ENCODE peak calls at places on chromosomes 6 and 20, in six cellular contexts. One of them, this sample, is unnamed.

GRCh38 chr20:15191082-15191723 is 853.8 kb upstream of the FLRT3 start:
- DNase-seq in ovary: no peak
- DNase-seq in left lung: no peak
- DNase-seq in HFF-Myc: no peak
- DNase-seq in cardiac fibroblast: no peak
- DNase-seq in astrocyte of the spinal cord: no peak
- DNase-seq in this sample: no peak

GRCh38 chr6:146200136-146200708 is 171.4 kb downstream of the GRM1 start:
- DNase-seq in ovary: no peak
- DNase-seq in left lung: no peak
- DNase-seq in HFF-Myc: no peak
- DNase-seq in cardiac fibroblast: no peak
- DNase-seq in astrocyte of the spinal cord: peak
- DNase-seq in this sample: no peak

GRCh38 chr6:169328112-169328801 is 74.6 kb upstream of the THBS2 start:
- DNase-seq in ovary: peak
- DNase-seq in left lung: no peak
- DNase-seq in HFF-Myc: no peak
- DNase-seq in cardiac fibroblast: peak
- DNase-seq in astrocyte of the spinal cord: peak
- DNase-seq in this sample: no peak

GRCh38 chr20:10263385-10264165 is 44.9 kb downstream of the SNAP25 start:
- DNase-seq in ovary: no peak
- DNase-seq in left lung: no peak
- DNase-seq in HFF-Myc: no peak
- DNase-seq in cardiac fibroblast: peak
- DNase-seq in astrocyte of the spinal cord: peak
- DNase-seq in this sample: no peak

GRCh38 chr6:77461796-77462195 is 1.5 kb downstream of the HTR1B start:
- DNase-seq in ovary: no peak
- DNase-seq in left lung: no peak
- DNase-seq in HFF-Myc: no peak
- DNase-seq in cardiac fibroblast: no peak
- DNase-seq in astrocyte of the spinal cord: no peak
- DNase-seq in this sample: no peak

GRCh38 chr20:56631990-56632327 is 2.9 kb downstream of the TFAP2C start:
- DNase-seq in ovary: no peak
- DNase-seq in left lung: no peak
- DNase-seq in HFF-Myc: no peak
- DNase-seq in cardiac fibroblast: no peak
- DNase-seq in astrocyte of the spinal cord: no peak
- DNase-seq in this sample: no peak

GRCh38 chr6:102907181-102907580 is 1513.7 kb downstream of the GRIK2 start:
- DNase-seq in ovary: no peak
- DNase-seq in left lung: no peak
- DNase-seq in HFF-Myc: no peak
- DNase-seq in cardiac fibroblast: no peak
- DNase-seq in astrocyte of the spinal cord: no peak
- DNase-seq in this sample: no peak

GRCh38 chr20:47785900-47786762 is 850 bp upstream of the SULF2 start:
- DNase-seq in ovary: peak
- DNase-seq in left lung: peak
- DNase-seq in HFF-Myc: no peak
- DNase-seq in cardiac fibroblast: peak
- DNase-seq in astrocyte of the spinal cord: peak
- DNase-seq in this sample: no peak

GRCh38 chr6:51289041-51289440 is 470.4 kb downstream of the TFAP2B start:
- DNase-seq in ovary: no peak
- DNase-seq in left lung: no peak
- DNase-seq in HFF-Myc: no peak
- DNase-seq in cardiac fibroblast: no peak
- DNase-seq in astrocyte of the spinal cord: peak
- DNase-seq in this sample: no peak

GRCh38 chr20:38298768-38299288 is 5.1 kb upstream of the BPI start:
- DNase-seq in ovary: peak
- DNase-seq in left lung: peak
- DNase-seq in HFF-Myc: no peak
- DNase-seq in cardiac fibroblast: peak
- DNase-seq in astrocyte of the spinal cord: peak
- DNase-seq in this sample: no peak

GRCh38 chr20:50366270-50367103 is 143.7 kb upstream of the PTPN1 start:
- DNase-seq in ovary: peak
- DNase-seq in left lung: no peak
- DNase-seq in HFF-Myc: no peak
- DNase-seq in cardiac fibroblast: peak
- DNase-seq in astrocyte of the spinal cord: peak
- DNase-seq in this sample: no peak

GRCh38 chr6:151063339-151063738 is 176.4 kb upstream of the AKAP12 start:
- DNase-seq in ovary: no peak
- DNase-seq in left lung: no peak
- DNase-seq in HFF-Myc: no peak
- DNase-seq in cardiac fibroblast: peak
- DNase-seq in astrocyte of the spinal cord: peak
- DNase-seq in this sample: no peak

GRCh38 chr20:58340151-58340550 is 30.6 kb downstream of the RAB22A start:
- DNase-seq in ovary: no peak
- DNase-seq in left lung: no peak
- DNase-seq in HFF-Myc: no peak
- DNase-seq in cardiac fibroblast: no peak
- DNase-seq in astrocyte of the spinal cord: no peak
- DNase-seq in this sample: no peak

GRCh38 chr6:156182356-156182755 is 594.8 kb upstream of the ARID1B start:
- DNase-seq in ovary: no peak
- DNase-seq in left lung: no peak
- DNase-seq in HFF-Myc: no peak
- DNase-seq in cardiac fibroblast: no peak
- DNase-seq in astrocyte of the spinal cord: no peak
- DNase-seq in this sample: no peak

GRCh38 chr20:25579081-25579770 is 6.1 kb downstream of the NINL start:
- DNase-seq in ovary: no peak
- DNase-seq in left lung: no peak
- DNase-seq in HFF-Myc: no peak
- DNase-seq in cardiac fibroblast: no peak
- DNase-seq in astrocyte of the spinal cord: peak
- DNase-seq in this sample: no peak

GRCh38 chr20:57342829-57343228 is 8.2 kb upstream of the RAE1 start:
- DNase-seq in ovary: no peak
- DNase-seq in left lung: no peak
- DNase-seq in HFF-Myc: no peak
- DNase-seq in cardiac fibroblast: peak
- DNase-seq in astrocyte of the spinal cord: no peak
- DNase-seq in this sample: no peak

GRCh38 chr20:49603209-49603627 is 35.3 kb upstream of the PTGIS start:
- DNase-seq in ovary: peak
- DNase-seq in left lung: no peak
- DNase-seq in HFF-Myc: no peak
- DNase-seq in cardiac fibroblast: peak
- DNase-seq in astrocyte of the spinal cord: peak
- DNase-seq in this sample: no peak

GRCh38 chr6:21593927-21594421 is 423 bp downstream of the SOX4 start:
- DNase-seq in ovary: peak
- DNase-seq in left lung: no peak
- DNase-seq in HFF-Myc: no peak
- DNase-seq in cardiac fibroblast: peak
- DNase-seq in astrocyte of the spinal cord: peak
- DNase-seq in this sample: no peak

GRCh38 chr6:44261581-44261980 is 3.8 kb downstream of the NFKBIE start:
- DNase-seq in ovary: no peak
- DNase-seq in left lung: no peak
- DNase-seq in HFF-Myc: no peak
- DNase-seq in cardiac fibroblast: no peak
- DNase-seq in astrocyte of the spinal cord: no peak
- DNase-seq in this sample: no peak

GRCh38 chr6:42066156-42066555 is 15.8 kb downstream of the TAF8 start:
- DNase-seq in ovary: no peak
- DNase-seq in left lung: no peak
- DNase-seq in HFF-Myc: no peak
- DNase-seq in cardiac fibroblast: no peak
- DNase-seq in astrocyte of the spinal cord: no peak
- DNase-seq in this sample: no peak

GRCh38 chr6:42296614-42297013 is 79.0 kb upstream of the MRPS10 start:
- DNase-seq in ovary: no peak
- DNase-seq in left lung: no peak
- DNase-seq in HFF-Myc: no peak
- DNase-seq in cardiac fibroblast: no peak
- DNase-seq in astrocyte of the spinal cord: no peak
- DNase-seq in this sample: no peak

GRCh38 chr20:10185741-10186558 is 32.7 kb upstream of the SNAP25 start:
- DNase-seq in ovary: no peak
- DNase-seq in left lung: no peak
- DNase-seq in HFF-Myc: no peak
- DNase-seq in cardiac fibroblast: peak
- DNase-seq in astrocyte of the spinal cord: no peak
- DNase-seq in this sample: no peak

GRCh38 chr6:158817298-158818007 is 1.7 kb downstream of the EZR start:
- DNase-seq in ovary: peak
- DNase-seq in left lung: peak
- DNase-seq in HFF-Myc: no peak
- DNase-seq in cardiac fibroblast: no peak
- DNase-seq in astrocyte of the spinal cord: peak
- DNase-seq in this sample: no peak

GRCh38 chr20:30484009-30484748 is 773.3 kb upstream of the DEFB115 start:
- DNase-seq in ovary: no peak
- DNase-seq in left lung: no peak
- DNase-seq in HFF-Myc: no peak
- DNase-seq in cardiac fibroblast: no peak
- DNase-seq in astrocyte of the spinal cord: no peak
- DNase-seq in this sample: no peak

GRCh38 chr6:44386929-44387345 is 569 bp upstream of the CDC5L start:
- DNase-seq in ovary: peak
- DNase-seq in left lung: no peak
- DNase-seq in HFF-Myc: no peak
- DNase-seq in cardiac fibroblast: no peak
- DNase-seq in astrocyte of the spinal cord: no peak
- DNase-seq in this sample: no peak

GRCh38 chr6:161414180-161414579 is 140.3 kb upstream of the AGPAT4 start:
- DNase-seq in ovary: no peak
- DNase-seq in left lung: no peak
- DNase-seq in HFF-Myc: no peak
- DNase-seq in cardiac fibroblast: no peak
- DNase-seq in astrocyte of the spinal cord: no peak
- DNase-seq in this sample: no peak

GRCh38 chr20:31472395-31473330 is 2.3 kb downstream of the DEFB124 start:
- DNase-seq in ovary: peak
- DNase-seq in left lung: no peak
- DNase-seq in HFF-Myc: no peak
- DNase-seq in cardiac fibroblast: peak
- DNase-seq in astrocyte of the spinal cord: no peak
- DNase-seq in this sample: no peak

GRCh38 chr20:35077872-35078271 is 14.7 kb downstream of the TRPC4AP start:
- DNase-seq in ovary: no peak
- DNase-seq in left lung: no peak
- DNase-seq in HFF-Myc: no peak
- DNase-seq in cardiac fibroblast: no peak
- DNase-seq in astrocyte of the spinal cord: no peak
- DNase-seq in this sample: no peak

GRCh38 chr20:35079472-35080347 is 12.9 kb downstream of the TRPC4AP start:
- DNase-seq in ovary: no peak
- DNase-seq in left lung: no peak
- DNase-seq in HFF-Myc: no peak
- DNase-seq in cardiac fibroblast: no peak
- DNase-seq in astrocyte of the spinal cord: no peak
- DNase-seq in this sample: no peak

GRCh38 chr20:35077341-35077740 is 15.3 kb downstream of the TRPC4AP start:
- DNase-seq in ovary: no peak
- DNase-seq in left lung: no peak
- DNase-seq in HFF-Myc: no peak
- DNase-seq in cardiac fibroblast: no peak
- DNase-seq in astrocyte of the spinal cord: no peak
- DNase-seq in this sample: no peak
- H3K4me3 ChIP-seq in ovary: no peak
- H3K4me3 ChIP-seq in left lung: no peak
- H3K4me3 ChIP-seq in HFF-Myc: no peak
- H3K4me3 ChIP-seq in cardiac fibroblast: no peak
- H3K4me3 ChIP-seq in astrocyte of the spinal cord: no peak
- H3K4me3 ChIP-seq in this sample: no peak

DNA sequence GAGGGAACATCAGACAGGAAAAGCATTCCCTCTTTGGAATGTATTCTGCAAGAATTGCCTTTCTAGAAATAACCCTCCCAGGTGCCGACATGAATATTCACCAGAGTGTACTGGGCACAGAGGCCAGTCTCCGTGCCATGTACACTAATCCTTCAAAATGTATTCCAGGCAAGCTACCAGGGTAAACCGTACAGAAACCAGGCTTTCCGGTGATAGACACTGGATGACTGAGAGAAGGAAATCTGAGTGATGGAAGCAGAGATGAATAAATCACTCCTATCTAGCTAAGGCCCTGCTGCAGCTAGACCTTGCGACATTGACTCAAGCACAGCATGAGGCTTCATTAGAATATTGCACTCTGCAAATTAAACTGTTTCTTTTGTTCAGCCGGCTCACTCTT is 370.0 kb downstream of the BTBD9 start:
- DNase-seq in ovary: no peak
- DNase-seq in left lung: no peak
- DNase-seq in HFF-Myc: no peak
- DNase-seq in cardiac fibroblast: no peak
- DNase-seq in astrocyte of the spinal cord: no peak
- DNase-seq in this sample: no peak
- H3K4me3 ChIP-seq in ovary: no peak
- H3K4me3 ChIP-seq in left lung: no peak
- H3K4me3 ChIP-seq in HFF-Myc: no peak
- H3K4me3 ChIP-seq in cardiac fibroblast: no peak
- H3K4me3 ChIP-seq in astrocyte of the spinal cord: no peak
- H3K4me3 ChIP-seq in this sample: no peak

GRCh38 chr6:56424068-56424467 is 176.7 kb upstream of the COL21A1 start:
- DNase-seq in ovary: no peak
- DNase-seq in left lung: no peak
- DNase-seq in HFF-Myc: no peak
- DNase-seq in cardiac fibroblast: peak
- DNase-seq in astrocyte of the spinal cord: no peak
- DNase-seq in this sample: no peak
- H3K4me3 ChIP-seq in ovary: no peak
- H3K4me3 ChIP-seq in left lung: no peak
- H3K4me3 ChIP-seq in HFF-Myc: no peak
- H3K4me3 ChIP-seq in cardiac fibroblast: no peak
- H3K4me3 ChIP-seq in astrocyte of the spinal cord: no peak
- H3K4me3 ChIP-seq in this sample: no peak

DNA sequence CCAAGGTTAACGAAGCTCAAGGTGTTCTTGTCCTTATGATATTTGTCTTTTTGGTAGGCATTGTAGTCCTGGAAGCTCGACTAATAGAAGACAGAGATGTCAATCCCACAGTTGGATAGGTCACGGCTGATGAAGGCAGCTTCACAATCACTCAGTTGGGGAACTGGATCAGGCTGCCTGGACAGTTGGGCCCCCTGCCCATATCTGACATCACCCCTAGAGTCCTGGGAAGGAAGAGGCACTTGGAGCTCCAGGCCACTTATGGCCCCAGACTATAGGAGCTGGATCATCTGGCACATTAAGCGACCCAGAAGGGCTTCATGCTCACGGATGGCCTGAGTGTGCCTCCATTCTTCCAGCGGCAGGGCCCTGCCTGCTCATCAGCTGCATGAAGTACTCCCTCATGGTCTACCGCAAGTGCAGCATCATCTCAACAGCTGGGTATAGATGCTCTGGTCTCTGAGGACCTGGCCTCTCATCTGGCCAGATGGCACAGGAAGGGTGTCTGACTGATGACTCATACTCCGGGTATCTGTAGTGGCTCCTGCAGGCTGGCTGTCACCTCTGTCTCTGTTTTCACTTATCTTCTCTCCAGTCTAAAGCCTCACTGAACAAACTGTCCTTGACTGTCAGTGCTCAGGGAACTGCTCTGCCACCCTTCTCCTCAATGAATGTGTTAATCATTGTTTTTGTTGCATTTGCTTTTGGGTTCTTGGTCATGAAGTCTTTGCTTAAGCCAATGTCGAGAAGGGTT is 29.2 kb upstream of the SSR1 start:
- DNase-seq in ovary: no peak
- DNase-seq in left lung: no peak
- DNase-seq in HFF-Myc: peak
- DNase-seq in cardiac fibroblast: no peak
- DNase-seq in astrocyte of the spinal cord: no peak
- DNase-seq in this sample: no peak
- H3K4me3 ChIP-seq in ovary: no peak
- H3K4me3 ChIP-seq in left lung: no peak
- H3K4me3 ChIP-seq in HFF-Myc: no peak
- H3K4me3 ChIP-seq in cardiac fibroblast: no peak
- H3K4me3 ChIP-seq in astrocyte of the spinal cord: no peak
- H3K4me3 ChIP-seq in this sample: no peak